ENCODE peak calls at places on chromosomes 13 and 19, in six cellular contexts. W is HCT116, Q is uterus, B is ovary, K is tibial nerve, U is transverse colon. M is an unnamed sample.
A peak's percentile ranks its signal among the peaks of the same experiment; 100 is the strongest.

GRCh38 chr19:34976611-34977010 is 12.6 kb upstream of the ZNF792 start:
- DNase-seq in W (no peak), Q (no peak), B (no peak), K (no peak), U (no peak), M (no peak)

GRCh38 chr13:29591310-29591709 is 4.2 kb downstream of the SLC7A1 start:
- DNase-seq in W (no peak), Q (no peak), B (no peak), K (no peak), U (no peak), M (no peak)

GRCh38 chr19:43812689-43813088 is 10.4 kb upstream of the LYPD5 start:
- DNase-seq in W (no peak), Q (no peak), B (no peak), K (no peak), U (no peak), M (no peak)

GRCh38 chr13:87878706-87879105 is 207.5 kb downstream of the SLITRK5 start:
- DNase-seq in W (no peak), Q (no peak), B (no peak), K (no peak), U (no peak), M (no peak)

GRCh38 chr13:26656919-26657318 is 99.4 kb downstream of the WASF3 start:
- DNase-seq in W (no peak), Q (no peak), B (no peak), K (no peak), U (no peak), M (no peak)

GRCh38 chr19:30360378-30361106 is 11.6 kb upstream of the ZNF536 start:
- DNase-seq in W (no peak), Q (no peak), B (no peak), K (no peak), U (no peak), M (no peak)

GRCh38 chr19:3034194-3034844 is 5.2 kb upstream of the TLE2 start:
- DNase-seq in W (no peak), Q (no peak), B (no peak), K (no peak), U (no peak), M (no peak)

GRCh38 chr13:43026262-43026661 is 2.9 kb downstream of the DNAJC15 start:
- DNase-seq in W (no peak), Q (no peak), B (no peak), K (no peak), U (no peak), M (no peak)

GRCh38 chr19:3784607-3785463 is 1.3 kb downstream of the MATK start:
- DNase-seq in W (no peak), Q (no peak), B (no peak), K (no peak), U (no peak), M (no peak)

DNA sequence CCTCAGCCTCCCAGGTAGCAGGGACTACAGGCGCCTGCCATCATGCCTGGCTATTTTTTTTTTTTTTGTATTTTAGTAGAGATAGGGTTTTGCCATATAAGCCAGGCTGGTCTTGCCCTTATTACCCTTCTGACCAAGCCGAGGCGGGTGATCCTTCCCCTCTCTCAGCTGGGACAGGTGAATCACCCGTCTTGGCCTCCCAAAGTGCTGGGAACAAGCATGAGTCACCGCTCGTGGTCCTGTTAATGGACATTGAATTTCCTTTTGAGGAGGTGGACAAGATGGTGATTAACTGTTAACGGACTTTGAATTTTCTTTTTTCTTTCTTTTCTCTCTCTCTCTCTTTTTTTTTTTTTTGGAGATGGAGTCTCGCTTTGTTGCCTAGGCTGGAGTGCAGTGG is 10.6 kb downstream of the CD70 start:
- DNase-seq in W (peak; percentile 77), Q (no peak), B (no peak), K (no peak), U (no peak), M (no peak)
- TF ChIP-seq POLR2A in W (no peak), Q (no peak), B (no peak), K (no peak), U (no peak), M (no peak)

GRCh38 chr13:46126552-46127171 is 21.8 kb upstream of the CPB2 start:
- DNase-seq in W (peak; percentile 57), Q (no peak), B (no peak), K (peak; percentile 17), U (peak; percentile 45), M (peak; percentile 22)

GRCh38 chr13:46126074-46126473 is 21.2 kb upstream of the CPB2 start:
- DNase-seq in W (no peak), Q (no peak), B (no peak), K (no peak), U (no peak), M (no peak)

GRCh38 chr13:46129124-46129523 is 24.3 kb upstream of the CPB2 start:
- DNase-seq in W (no peak), Q (no peak), B (no peak), K (no peak), U (no peak), M (no peak)

GRCh38 chr13:46124967-46125933 is 20.4 kb upstream of the CPB2 start:
- DNase-seq in W (no peak), Q (no peak), B (no peak), K (no peak), U (no peak), M (no peak)

GRCh38 chr13:46127336-46128023 is 22.6 kb upstream of the CPB2 start:
- DNase-seq in W (no peak), Q (no peak), B (no peak), K (no peak), U (no peak), M (no peak)
- TF ChIP-seq POLR2A in W (no peak), Q (no peak), B (no peak), K (no peak), U (no peak), M (peak; percentile 34)

DNA sequence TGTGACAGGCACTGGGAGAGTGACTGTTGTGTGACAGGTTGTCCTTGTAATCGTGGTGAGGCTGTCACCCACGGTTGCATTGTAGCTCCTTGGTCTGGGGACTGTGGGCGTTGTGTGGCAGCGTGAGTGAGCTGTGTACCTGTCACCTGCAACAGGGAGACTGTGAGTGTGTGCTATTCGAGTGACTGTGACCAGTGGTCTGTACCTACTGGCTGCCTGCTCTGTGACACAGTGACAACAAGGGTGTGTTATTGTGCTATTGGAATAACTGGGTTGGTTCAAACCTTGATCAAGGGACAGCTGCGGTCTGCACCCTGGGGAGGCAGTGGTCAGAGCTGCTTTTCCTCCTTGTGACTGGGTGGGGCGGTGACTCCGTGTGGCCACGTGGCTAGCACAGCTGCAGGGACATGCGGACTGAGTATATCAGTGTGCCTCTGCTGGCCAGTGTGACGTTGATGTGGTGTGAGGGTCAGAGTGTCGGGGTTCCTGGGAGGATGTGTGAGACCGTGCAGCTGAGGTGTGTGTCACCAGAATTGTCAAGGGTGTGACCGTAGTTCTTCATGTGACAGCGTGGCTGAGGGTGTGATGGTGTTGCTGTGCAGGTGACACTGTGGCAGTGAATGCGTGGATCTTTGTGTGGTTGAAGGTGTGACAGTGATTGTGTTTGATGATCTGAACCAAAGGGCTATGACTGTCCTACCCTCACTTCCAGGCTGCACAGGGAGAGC is 10.1 kb upstream of the NFIX start:
- DNase-seq in W (peak; percentile 70), Q (no peak), B (no peak), K (peak; percentile 80), U (peak; percentile 88), M (no peak)
- TF ChIP-seq POLR2A in W (no peak), Q (no peak), B (no peak), K (no peak), U (peak; percentile 84), M (no peak)

GRCh38 chr13:80338781-80339577 is 1.9 kb downstream of the SPRY2 start:
- DNase-seq in W (no peak), Q (peak; percentile 50), B (peak; percentile 54), K (peak; percentile 55), U (peak; percentile 60), M (no peak)
- TF ChIP-seq POLR2A in W (no peak), Q (peak; percentile 7), B (no peak), K (peak; percentile 27), U (no peak), M (no peak)

M was measured in GM12891.